ENCODE peak calls at places on chromosomes 12 and 14, in nine cellular contexts. X, R, V, I, N, Q, L, D and E are unnamed samples.

GRCh38 chr12:9745191-9745590 is 12.3 kb upstream of the CLECL1 start:
- DNase-seq in D (no peak), N (no peak), L (no peak), I (no peak), X (no peak), V (no peak), R (no peak), Q (no peak), E (no peak)

GRCh38 chr12:105235747-105236476 is at the start of gene APPL2:
- DNase-seq in D (peak; percentile 94), I (peak; percentile 87), V (no peak), N (peak; percentile 92), X (peak; percentile 94), L (peak; percentile 90), R (no peak), Q (peak; percentile 87), E (peak; percentile 91)

GRCh38 chr12:47721431-47721973 is 3.8 kb downstream of the ENDOU start:
- DNase-seq in R (no peak), Q (no peak), L (no peak), X (no peak), N (no peak), D (no peak), I (no peak), V (no peak), E (no peak)

GRCh38 chr14:77157716-77158115 is 16.1 kb upstream of the ZDHHC22 start:
- DNase-seq in V (no peak), I (no peak), R (no peak), X (no peak), N (no peak), L (no peak), Q (no peak), D (no peak), E (no peak)

GRCh38 chr14:36583242-36584166 is 1.1 kb upstream of the NKX2-8 start:
- DNase-seq in R (no peak), V (no peak), N (no peak), I (no peak), X (no peak), D (no peak), L (no peak), Q (no peak), E (no peak)

GRCh38 chr12:15698377-15698867 is 90.8 kb downstream of the EPS8 start:
- DNase-seq in X (no peak), N (no peak), I (no peak), D (no peak), V (no peak), L (peak; percentile 56), R (no peak), Q (no peak), E (no peak)

GRCh38 chr12:80837342-80837978 is 100.3 kb downstream of the LIN7A start:
- DNase-seq in R (peak; percentile 20), N (no peak), I (peak; percentile 69), V (no peak), D (peak; percentile 60), Q (peak; percentile 76), X (no peak), L (no peak), E (no peak)

GRCh38 chr14:62062645-62063044 is 300.4 kb downstream of the SNAPC1 start:
- DNase-seq in N (no peak), X (no peak), V (no peak), D (no peak), L (no peak), Q (no peak), R (no peak), I (no peak), E (no peak)

GRCh38 chr14:72743626-72744025 is 150.3 kb downstream of the DPF3 start:
- DNase-seq in L (no peak), R (no peak), N (no peak), D (no peak), V (no peak), X (no peak), I (no peak), Q (no peak), E (no peak)

GRCh38 chr14:96126783-96127271 is 77.8 kb upstream of the BDKRB2 start:
- DNase-seq in I (no peak), Q (peak; percentile 55), L (no peak), X (no peak), V (no peak), R (no peak), D (peak; percentile 59), N (no peak), E (no peak)

GRCh38 chr12:49651855-49652254 is 28.5 kb downstream of the PRPF40B start:
- DNase-seq in D (no peak), Q (no peak), L (no peak), R (no peak), N (no peak), I (no peak), V (no peak), X (no peak), E (no peak)

GRCh38 chr12:19739195-19739776 is 300.0 kb downstream of the AEBP2 start:
- DNase-seq in X (no peak), R (no peak), Q (peak; percentile 75), V (no peak), N (no peak), D (peak; percentile 33), I (peak; percentile 65), L (no peak), E (no peak)

GRCh38 chr12:65526311-65526710 is 247.8 kb downstream of the MSRB3 start:
- DNase-seq in V (no peak), L (no peak), R (no peak), I (peak; percentile 86), Q (peak; percentile 32), D (no peak), N (no peak), X (no peak), E (no peak)
- H3K27ac ChIP-seq in V (peak overlapping the region; percentile 87), L (no peak overlapping the region), R (peak overlapping the region; percentile 19), I (peak overlapping the region; percentile 62), Q (no peak overlapping the region), D (no peak overlapping the region), N (no peak overlapping the region), X (no peak overlapping the region), E (no peak overlapping the region)

GRCh38 chr14:52182853-52183252 is 84.6 kb upstream of the PTGDR start:
- DNase-seq in X (no peak), L (no peak), Q (no peak), R (no peak), D (no peak), N (no peak), I (no peak), V (no peak), E (no peak)

GRCh38 chr14:52185178-52185577 is 82.3 kb upstream of the PTGDR start:
- DNase-seq in D (no peak), I (no peak), L (no peak), V (no peak), N (no peak), R (no peak), Q (no peak), X (no peak), E (no peak)

GRCh38 chr14:52175982-52176502 is 91.5 kb upstream of the PTGDR start:
- DNase-seq in X (no peak), D (no peak), I (no peak), N (no peak), Q (no peak), L (no peak), R (no peak), V (no peak), E (no peak)

DNA sequence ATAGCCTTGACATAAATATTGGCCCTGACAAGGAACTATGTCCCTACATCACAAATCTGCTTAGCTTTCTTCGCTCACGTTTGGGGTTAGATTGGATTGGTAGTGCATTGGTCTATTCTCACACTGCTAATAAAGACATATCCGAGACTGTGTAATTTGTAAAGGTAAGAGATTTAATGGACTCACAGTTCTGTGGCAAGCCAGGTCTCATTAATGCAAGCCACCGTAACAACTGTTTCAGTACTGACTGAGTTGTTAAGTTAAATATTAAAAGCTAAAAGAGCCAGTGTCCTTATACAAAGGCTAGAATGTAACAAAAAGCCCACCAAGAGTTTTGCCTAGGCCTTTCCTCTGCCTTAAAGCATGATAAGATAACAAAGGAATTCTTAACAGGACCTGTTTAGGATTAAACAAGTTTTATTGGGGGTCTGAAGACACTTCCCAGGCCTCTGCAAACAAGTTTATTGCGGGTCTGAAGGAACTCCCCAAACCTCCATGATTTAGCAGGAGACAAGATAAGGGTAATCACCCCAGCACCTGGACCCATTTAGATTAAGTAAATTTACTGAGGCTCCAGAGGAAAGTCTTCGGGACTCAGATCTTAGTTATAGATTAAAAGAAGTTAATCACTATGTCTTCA is 88.2 kb upstream of the PTGDR start:
- DNase-seq in R (no peak), V (no peak), Q (no peak), N (no peak), I (no peak), D (no peak), L (no peak), X (no peak), E (no peak)
- H3K27ac ChIP-seq in R (no peak overlapping the region), V (no peak overlapping the region), Q (no peak overlapping the region), N (no peak overlapping the region), I (no peak overlapping the region), D (no peak overlapping the region), L (no peak overlapping the region), X (no peak overlapping the region), E (no peak overlapping the region)

GRCh38 chr12:65634061-65634460 is 190.2 kb upstream of the HMGA2 start:
- DNase-seq in N (no peak), I (no peak), D (no peak), X (no peak), L (no peak), V (no peak), R (no peak), Q (no peak), E (no peak)
- H3K27ac ChIP-seq in N (no peak overlapping the region), I (peak overlapping the region; percentile 69), D (no peak overlapping the region), X (no peak overlapping the region), L (no peak overlapping the region), V (peak overlapping the region; percentile 100), R (peak overlapping the region; percentile 71), Q (peak overlapping the region; percentile 44), E (no peak overlapping the region)

GRCh38 chr12:51321882-51322281 is 2.1 kb downstream of the BIN2 start:
- DNase-seq in Q (no peak), X (no peak), N (no peak), L (no peak), I (no peak), D (no peak), R (no peak), V (no peak), E (no peak)
- H3K27ac ChIP-seq in Q (no peak overlapping the region), X (no peak overlapping the region), N (no peak overlapping the region), L (no peak overlapping the region), I (no peak overlapping the region), D (no peak overlapping the region), R (no peak overlapping the region), V (no peak overlapping the region), E (no peak overlapping the region)

GRCh38 chr14:91149462-91149861 is 35.6 kb downstream of the DGLUCY start:
- DNase-seq in I (peak; percentile 100), V (peak; percentile 97), Q (peak; percentile 100), X (no peak), N (no peak), D (peak; percentile 65), L (peak; percentile 75), R (peak; percentile 7), E (peak; percentile 75)
- H3K27ac ChIP-seq in I (no peak overlapping the region), V (peak overlapping the region; percentile 43), Q (peak overlapping the region; percentile 76), X (peak overlapping the region; percentile 35), N (peak overlapping the region; percentile 78), D (peak overlapping the region; percentile 97), L (no peak overlapping the region), R (no peak overlapping the region), E (peak overlapping the region; percentile 26)